ENCODE peak calls at places on chromosomes 4 and X, in ten cellular contexts. N is AG09309, D is choroid plexus epithelial cell, G is fibroblast of the aortic adventitia, V is GM13977, M is NB4, I is A549, S is B cell, E is Calu3, F is RWPE1. P is an unnamed sample.

GRCh38 chrX:46447384-46447783 is 97.8 kb downstream of the ZNF674 start:
- DNase-seq in D (no peak), F (no peak), M (no peak), S (no peak), I (no peak), V (peak), E (no peak), G (no peak), N (no peak), P (no peak)

GRCh38 chr4:1983053-1983845 is 25.5 kb downstream of the NELFA start:
- DNase-seq in I (no peak), N (no peak), M (no peak), S (no peak), V (peak), E (no peak), D (no peak), G (no peak), F (no peak), P (no peak)

GRCh38 chr4:30757357-30757756 is 37.2 kb downstream of the PCDH7 start:
- DNase-seq in M (peak), F (peak), I (no peak), G (peak), N (peak), V (no peak), E (peak), D (peak), S (no peak), P (no peak)

GRCh38 chr4:123564758-123565346 is 168.3 kb downstream of the SPRY1 start:
- DNase-seq in E (peak), S (peak), V (peak), G (peak), N (peak), I (peak), M (peak), F (peak), D (peak), P (peak)

GRCh38 chrX:13074297-13075262 is 30.2 kb upstream of the FAM9C start:
- DNase-seq in M (no peak), V (peak), E (no peak), N (no peak), D (no peak), I (no peak), G (no peak), S (peak), F (no peak), P (peak)

GRCh38 chr4:20019310-20020015 is 232.2 kb upstream of the SLIT2 start:
- DNase-seq in N (no peak), M (no peak), F (peak), S (no peak), I (no peak), V (no peak), D (no peak), E (no peak), G (peak), P (no peak)

GRCh38 chrX:108699368-108699767 is 37.0 kb downstream of the IRS4 start:
- DNase-seq in F (peak), D (peak), G (peak), I (peak), E (no peak), N (no peak), M (peak), V (peak), S (no peak), P (peak)

GRCh38 chr4:110840221-110840654 is 217.4 kb upstream of the PITX2 start:
- DNase-seq in V (no peak), D (peak), F (peak), G (peak), S (no peak), M (no peak), I (no peak), N (peak), E (no peak), P (no peak)

GRCh38 chr4:173478136-173478860 is 51.7 kb downstream of the HAND2 start:
- DNase-seq in M (no peak), D (no peak), G (peak), E (no peak), N (no peak), S (no peak), I (no peak), V (no peak), F (no peak), P (no peak)

GRCh38 chrX:18353931-18354368 is 538 bp downstream of the SCML2 start:
- DNase-seq in N (no peak), F (no peak), I (peak), S (peak), E (peak), M (peak), V (no peak), G (no peak), D (no peak), P (peak)

GRCh38 chr4:22473268-22473667 is 42.6 kb downstream of the ADGRA3 start:
- DNase-seq in M (peak), N (peak), G (peak), V (no peak), F (peak), D (peak), E (no peak), S (no peak), I (no peak), P (no peak)

GRCh38 chr4:7904942-7905341 is 34.7 kb downstream of the AFAP1 start:
- DNase-seq in V (no peak), M (no peak), I (peak), F (no peak), S (no peak), N (peak), G (peak), D (peak), E (no peak), P (no peak)

GRCh38 chrX:38232287-38232686 is 11.6 kb upstream of the SRPX start:
- DNase-seq in S (no peak), N (no peak), V (no peak), G (peak), F (no peak), M (no peak), D (no peak), E (no peak), I (no peak), P (no peak)

GRCh38 chr4:105555409-105555808 is 3.0 kb downstream of the ARHGEF38 start:
- DNase-seq in M (no peak), G (no peak), E (no peak), F (no peak), D (no peak), S (no peak), N (no peak), I (no peak), V (no peak), P (no peak)

GRCh38 chr4:26331380-26331945 is 10.6 kb downstream of the RBPJ start:
- DNase-seq in N (no peak), M (peak), F (no peak), G (no peak), E (no peak), V (no peak), S (no peak), I (no peak), D (no peak), P (no peak)

GRCh38 chr4:10087152-10087791 is 29.3 kb downstream of the WDR1 start:
- DNase-seq in I (no peak), G (no peak), V (no peak), N (no peak), S (no peak), M (no peak), E (no peak), F (no peak), D (no peak), P (no peak)

GRCh38 chr4:127685292-127685691 is 44.9 kb upstream of the SLC25A31 start:
- DNase-seq in E (no peak), V (no peak), F (no peak), G (peak), S (no peak), I (no peak), M (no peak), D (peak), N (no peak), P (no peak)

GRCh38 chr4:17081157-17081556 is 182.7 kb upstream of the LDB2 start:
- DNase-seq in I (no peak), S (no peak), N (no peak), V (no peak), D (no peak), E (no peak), G (no peak), F (no peak), M (no peak), P (no peak)

GRCh38 chrX:68944211-68944610 is 115.4 kb downstream of the EFNB1 start:
- DNase-seq in S (no peak), E (no peak), D (no peak), I (no peak), V (peak), N (no peak), F (no peak), G (no peak), M (no peak), P (peak)

GRCh38 chrX:108735680-108736508 is 469 bp downstream of the IRS4 start:
- DNase-seq in F (no peak), S (no peak), D (peak), E (peak), I (peak), G (no peak), M (no peak), N (no peak), V (peak), P (peak)

GRCh38 chr4:189313064-189313463 is 627.6 kb upstream of the FRG1 start:
- DNase-seq in I (no peak), V (no peak), M (no peak), S (no peak), D (no peak), E (no peak), F (no peak), N (no peak), G (no peak), P (no peak)

GRCh38 chr4:187606581-187606980 is 389.0 kb upstream of the ZFP42 start:
- DNase-seq in F (peak), N (peak), M (peak), E (peak), D (peak), S (peak), I (peak), G (peak), V (peak), P (peak)

DNA sequence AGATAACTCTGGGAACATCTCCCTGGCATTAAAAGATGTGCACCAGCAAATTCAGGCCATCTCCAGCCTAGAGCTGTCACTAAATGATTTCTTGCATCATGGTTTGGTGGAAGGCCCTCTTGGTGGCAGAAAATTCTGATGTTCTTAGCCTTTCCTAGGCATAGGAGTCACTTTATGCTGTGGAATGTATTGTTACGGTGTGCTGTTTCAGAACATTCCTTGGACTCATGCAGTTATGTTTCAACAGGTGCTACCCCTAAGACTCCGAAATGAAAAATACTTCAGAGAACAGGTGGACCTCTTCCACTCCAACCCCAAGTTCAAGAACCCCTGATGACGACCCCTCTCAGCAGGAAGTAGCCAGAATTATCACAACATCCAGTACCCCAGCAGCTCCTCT is 20.3 kb upstream of the PAPSS1 start:
- DNase-seq in F (no peak), S (no peak), V (no peak), E (no peak), N (no peak), M (peak), D (peak), G (no peak), I (peak), P (no peak)
- TF ChIP-seq CTCF in F (no peak), S (no peak), V (peak), E (no peak), N (peak), M (no peak), D (peak), G (no peak), I (peak), P (no peak)

DNA sequence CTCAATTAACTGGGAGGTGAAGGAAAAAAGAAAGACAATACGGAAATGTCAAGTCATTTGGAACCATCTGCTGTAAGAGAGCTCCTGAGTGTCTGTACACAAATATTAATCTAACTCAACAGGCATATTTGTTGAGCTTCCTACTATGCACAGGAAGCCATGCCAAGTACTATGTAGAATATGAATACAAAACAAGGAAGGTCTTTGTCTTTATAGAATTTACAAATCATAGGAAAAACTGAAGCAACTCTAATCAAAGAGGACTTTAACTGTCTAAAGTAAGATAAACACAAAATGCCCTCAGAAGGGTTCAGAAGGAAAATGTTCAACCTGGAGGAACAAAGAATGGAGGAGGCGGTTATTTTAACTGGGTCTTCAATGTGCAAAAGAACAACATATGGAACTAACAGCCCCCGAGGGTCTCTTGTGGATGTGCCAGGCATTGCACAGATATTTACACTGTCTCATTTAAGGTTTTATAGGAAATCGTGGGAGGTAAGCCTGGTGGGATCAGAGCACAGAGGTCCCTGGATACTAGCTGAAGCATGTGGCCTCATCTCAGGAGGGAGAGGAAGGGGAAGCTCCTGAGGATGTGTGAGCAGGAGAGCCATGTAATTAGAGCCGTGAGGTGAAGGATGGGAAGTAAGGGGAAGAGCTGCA is 5.8 kb downstream of the FAM114A1 start:
- DNase-seq in D (no peak), V (no peak), G (no peak), S (no peak), M (peak), F (no peak), I (no peak), E (no peak), N (no peak), P (no peak)
- TF ChIP-seq CTCF in D (peak), V (peak), G (no peak), S (no peak), M (peak), F (no peak), I (no peak), E (no peak), N (no peak), P (no peak)

GRCh38 chr4:6017030-6017429 is 1.2 kb downstream of the C4orf50 start:
- DNase-seq in F (no peak), N (no peak), S (no peak), E (no peak), G (no peak), M (no peak), D (no peak), I (no peak), V (no peak), P (no peak)

GRCh38 chr4:6019316-6020263 is 1.4 kb upstream of the C4orf50 start:
- DNase-seq in S (peak), M (peak), V (peak), N (no peak), D (peak), F (peak), E (peak), I (peak), G (peak), P (peak)

GRCh38 chr4:6020633-6021032 is 2.4 kb upstream of the C4orf50 start:
- DNase-seq in E (no peak), S (no peak), F (no peak), V (no peak), M (no peak), D (no peak), I (no peak), N (no peak), G (no peak), P (no peak)

GRCh38 chr4:6017800-6018199 is 431 bp downstream of the C4orf50 start:
- DNase-seq in M (no peak), D (no peak), I (no peak), E (no peak), S (no peak), N (no peak), F (no peak), G (no peak), V (no peak), P (no peak)

GRCh38 chr4:6018331-6018730 is at the start of gene C4orf50:
- DNase-seq in F (no peak), S (no peak), D (no peak), G (no peak), V (no peak), M (no peak), E (no peak), N (no peak), I (no peak), P (no peak)
- TF ChIP-seq CTCF in F (no peak), S (no peak), D (no peak), G (no peak), V (no peak), M (no peak), E (no peak), N (no peak), I (no peak), P (no peak)

DNA sequence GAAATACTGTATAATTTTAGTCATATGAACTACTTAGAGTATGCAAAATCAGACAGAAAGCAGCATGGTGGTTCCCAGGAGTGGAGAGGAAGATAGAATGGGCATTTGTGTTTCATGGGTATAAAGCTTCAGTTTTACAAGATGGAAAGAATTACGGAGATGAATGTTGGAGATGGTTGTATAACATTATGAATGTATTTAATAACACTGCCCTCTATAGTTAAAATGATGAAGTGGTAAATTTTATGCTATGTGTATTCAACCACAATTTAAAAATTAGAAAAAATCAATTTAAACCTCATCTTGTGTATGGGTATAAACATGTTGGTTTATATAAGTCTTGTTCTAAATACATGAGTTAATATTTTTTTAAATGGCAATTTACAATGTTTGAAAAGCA is 521.1 kb downstream of the FSTL5 start:
- DNase-seq in I (no peak), V (no peak), G (no peak), M (no peak), N (no peak), E (no peak), S (no peak), D (peak), F (no peak), P (no peak)
- TF ChIP-seq CTCF in I (peak), V (no peak), G (no peak), M (no peak), N (no peak), E (no peak), S (no peak), D (peak), F (no peak), P (no peak)

GRCh38 chr4:134018845-134019244 is 182.7 kb downstream of the PABPC4L start:
- DNase-seq in D (no peak), M (no peak), F (no peak), G (no peak), E (no peak), I (no peak), S (no peak), V (no peak), N (no peak), P (no peak)

GRCh38 chr4:134028411-134028810 is 173.2 kb downstream of the PABPC4L start:
- DNase-seq in F (no peak), I (no peak), M (no peak), S (no peak), D (peak), E (no peak), V (no peak), N (no peak), G (no peak), P (no peak)

GRCh38 chr4:134019657-134020056 is 181.9 kb downstream of the PABPC4L start:
- DNase-seq in E (no peak), D (no peak), S (no peak), M (no peak), I (no peak), G (no peak), V (no peak), F (no peak), N (no peak), P (no peak)

GRCh38 chr4:134027931-134028330 is 173.7 kb downstream of the PABPC4L start:
- DNase-seq in G (peak), E (peak), N (no peak), I (peak), S (no peak), M (no peak), V (no peak), F (peak), D (peak), P (no peak)

GRCh38 chr4:134024251-134024650 is 177.3 kb downstream of the PABPC4L start:
- DNase-seq in F (no peak), E (peak), N (no peak), D (peak), G (no peak), V (no peak), S (no peak), M (peak), I (peak), P (no peak)
- TF ChIP-seq CTCF in F (peak), E (no peak), N (no peak), D (peak), G (no peak), V (peak), S (no peak), M (peak), I (peak), P (peak)